ENCODE peak calls at places on chromosomes 12 and 14, in five cellular contexts. One of them, this sample, is unnamed.

GRCh38 chr12:12890815-12891645 is at the start of gene GPRC5A:
- DNase-seq in left ventricle myocardium inferior: peak; percentile 76
- DNase-seq in SK-N-SH: peak; percentile 68
- DNase-seq in lower lobe of right lung: peak; percentile 90
- DNase-seq in ovary: peak; percentile 96
- DNase-seq in this sample: peak; percentile 89

GRCh38 chr14:73393375-73393774 is 65.0 kb downstream of the NUMB start:
- DNase-seq in left ventricle myocardium inferior: no peak
- DNase-seq in lower lobe of right lung: no peak
- DNase-seq in SK-N-SH: no peak
- DNase-seq in ovary: no peak
- DNase-seq in this sample: no peak

GRCh38 chr12:53956251-53956887 is 1.7 kb downstream of the HOXC12 start:
- DNase-seq in SK-N-SH: no peak
- DNase-seq in ovary: no peak
- DNase-seq in lower lobe of right lung: no peak
- DNase-seq in left ventricle myocardium inferior: no peak
- DNase-seq in this sample: peak; percentile 45

GRCh38 chr12:82996168-82996812 is 309.6 kb downstream of the TMTC2 start:
- DNase-seq in lower lobe of right lung: no peak
- DNase-seq in SK-N-SH: no peak
- DNase-seq in left ventricle myocardium inferior: no peak
- DNase-seq in ovary: no peak
- DNase-seq in this sample: no peak

GRCh38 chr14:71551291-71551955 is 380.8 kb upstream of the RGS6 start:
- DNase-seq in ovary: no peak
- DNase-seq in left ventricle myocardium inferior: no peak
- DNase-seq in SK-N-SH: no peak
- DNase-seq in lower lobe of right lung: no peak
- DNase-seq in this sample: no peak

GRCh38 chr14:104792101-104792884 is 3.3 kb downstream of the AKT1 start:
- DNase-seq in left ventricle myocardium inferior: peak; percentile 76
- DNase-seq in lower lobe of right lung: peak; percentile 89
- DNase-seq in SK-N-SH: no peak
- DNase-seq in ovary: no peak
- DNase-seq in this sample: no peak

GRCh38 chr12:77220586-77220985 is 155.2 kb upstream of the E2F7 start:
- DNase-seq in left ventricle myocardium inferior: no peak
- DNase-seq in SK-N-SH: no peak
- DNase-seq in lower lobe of right lung: no peak
- DNase-seq in ovary: no peak
- DNase-seq in this sample: no peak

GRCh38 chr12:25496098-25496587 is 56.9 kb downstream of the LMNTD1 start:
- DNase-seq in left ventricle myocardium inferior: no peak
- DNase-seq in ovary: no peak
- DNase-seq in SK-N-SH: no peak
- DNase-seq in lower lobe of right lung: no peak
- DNase-seq in this sample: no peak

GRCh38 chr14:99274346-99275221 is 2.6 kb upstream of the BCL11B start:
- DNase-seq in left ventricle myocardium inferior: peak; percentile 23
- DNase-seq in ovary: peak; percentile 74
- DNase-seq in SK-N-SH: peak; percentile 65
- DNase-seq in lower lobe of right lung: no peak
- DNase-seq in this sample: peak; percentile 92

GRCh38 chr12:123270380-123271181 is 1.1 kb downstream of the CDK2AP1 start:
- DNase-seq in lower lobe of right lung: no peak
- DNase-seq in left ventricle myocardium inferior: peak; percentile 43
- DNase-seq in SK-N-SH: peak; percentile 57
- DNase-seq in ovary: peak; percentile 35
- DNase-seq in this sample: no peak

GRCh38 chr12:116277393-116278258 is at the start of gene MED13L:
- DNase-seq in SK-N-SH: peak; percentile 99
- DNase-seq in lower lobe of right lung: peak; percentile 91
- DNase-seq in ovary: peak; percentile 88
- DNase-seq in left ventricle myocardium inferior: peak; percentile 90
- DNase-seq in this sample: peak; percentile 80

GRCh38 chr12:49527361-49528130 is 11.3 kb upstream of the KCNH3 start:
- DNase-seq in lower lobe of right lung: no peak
- DNase-seq in left ventricle myocardium inferior: no peak
- DNase-seq in SK-N-SH: no peak
- DNase-seq in ovary: no peak
- DNase-seq in this sample: no peak

GRCh38 chr12:110073049-110073831 is 24.9 kb upstream of the C12orf76 start:
- DNase-seq in ovary: no peak
- DNase-seq in SK-N-SH: peak; percentile 60
- DNase-seq in left ventricle myocardium inferior: peak; percentile 21
- DNase-seq in lower lobe of right lung: peak; percentile 59
- DNase-seq in this sample: no peak

GRCh38 chr12:8562310-8562709 is 21.6 kb upstream of the CLEC4E start:
- DNase-seq in left ventricle myocardium inferior: no peak
- DNase-seq in ovary: no peak
- DNase-seq in SK-N-SH: no peak
- DNase-seq in lower lobe of right lung: no peak
- DNase-seq in this sample: no peak

GRCh38 chr12:10716277-10716676 is 6.8 kb downstream of the YBX3 start:
- DNase-seq in SK-N-SH: no peak
- DNase-seq in left ventricle myocardium inferior: no peak
- DNase-seq in ovary: no peak
- DNase-seq in lower lobe of right lung: no peak
- DNase-seq in this sample: no peak

GRCh38 chr12:10716704-10717315 is 6.3 kb downstream of the YBX3 start:
- DNase-seq in lower lobe of right lung: peak; percentile 60
- DNase-seq in left ventricle myocardium inferior: peak; percentile 78
- DNase-seq in ovary: peak; percentile 79
- DNase-seq in SK-N-SH: no peak
- DNase-seq in this sample: peak; percentile 87

GRCh38 chr12:10717410-10717809 is 5.7 kb downstream of the YBX3 start:
- DNase-seq in lower lobe of right lung: no peak
- DNase-seq in left ventricle myocardium inferior: no peak
- DNase-seq in ovary: no peak
- DNase-seq in SK-N-SH: no peak
- DNase-seq in this sample: no peak

GRCh38 chr12:10719482-10719881 is 3.6 kb downstream of the YBX3 start:
- DNase-seq in SK-N-SH: no peak
- DNase-seq in ovary: no peak
- DNase-seq in left ventricle myocardium inferior: peak; percentile 22
- DNase-seq in lower lobe of right lung: no peak
- DNase-seq in this sample: no peak

DNA sequence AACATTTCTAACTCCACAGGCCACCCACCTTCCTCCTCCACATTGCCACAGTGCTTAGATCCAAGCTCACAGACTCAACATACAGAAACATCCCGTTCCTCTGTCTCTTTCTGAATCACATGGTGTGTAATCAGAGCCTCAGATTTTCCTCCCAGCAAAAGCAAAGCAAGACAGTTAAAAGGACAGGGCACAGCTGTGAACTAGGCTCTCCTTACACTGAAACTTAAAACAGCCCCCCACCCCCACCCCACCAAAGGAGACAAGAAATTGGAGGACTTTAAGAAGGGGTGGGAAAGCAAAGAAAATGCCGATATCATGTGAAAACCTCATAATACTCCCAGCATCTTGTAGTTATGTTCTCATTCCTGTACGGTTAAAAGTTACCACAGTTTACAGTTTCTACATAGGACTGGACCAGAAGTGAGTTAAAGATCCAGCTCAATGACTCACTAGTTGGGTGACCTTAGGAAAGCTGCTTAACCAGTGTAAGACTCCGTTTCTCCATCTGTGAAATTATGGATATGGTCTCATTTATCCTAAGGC is 4.8 kb downstream of the YBX3 start:
- DNase-seq in lower lobe of right lung: no peak
- DNase-seq in ovary: no peak
- DNase-seq in SK-N-SH: no peak
- DNase-seq in left ventricle myocardium inferior: no peak
- DNase-seq in this sample: no peak
- H3K4me3 ChIP-seq in lower lobe of right lung: no peak overlapping the region
- H3K4me3 ChIP-seq in ovary: no peak overlapping the region
- H3K4me3 ChIP-seq in SK-N-SH: no peak overlapping the region
- H3K4me3 ChIP-seq in left ventricle myocardium inferior: peak overlapping the region; percentile 96
- H3K4me3 ChIP-seq in this sample: no peak overlapping the region

DNA sequence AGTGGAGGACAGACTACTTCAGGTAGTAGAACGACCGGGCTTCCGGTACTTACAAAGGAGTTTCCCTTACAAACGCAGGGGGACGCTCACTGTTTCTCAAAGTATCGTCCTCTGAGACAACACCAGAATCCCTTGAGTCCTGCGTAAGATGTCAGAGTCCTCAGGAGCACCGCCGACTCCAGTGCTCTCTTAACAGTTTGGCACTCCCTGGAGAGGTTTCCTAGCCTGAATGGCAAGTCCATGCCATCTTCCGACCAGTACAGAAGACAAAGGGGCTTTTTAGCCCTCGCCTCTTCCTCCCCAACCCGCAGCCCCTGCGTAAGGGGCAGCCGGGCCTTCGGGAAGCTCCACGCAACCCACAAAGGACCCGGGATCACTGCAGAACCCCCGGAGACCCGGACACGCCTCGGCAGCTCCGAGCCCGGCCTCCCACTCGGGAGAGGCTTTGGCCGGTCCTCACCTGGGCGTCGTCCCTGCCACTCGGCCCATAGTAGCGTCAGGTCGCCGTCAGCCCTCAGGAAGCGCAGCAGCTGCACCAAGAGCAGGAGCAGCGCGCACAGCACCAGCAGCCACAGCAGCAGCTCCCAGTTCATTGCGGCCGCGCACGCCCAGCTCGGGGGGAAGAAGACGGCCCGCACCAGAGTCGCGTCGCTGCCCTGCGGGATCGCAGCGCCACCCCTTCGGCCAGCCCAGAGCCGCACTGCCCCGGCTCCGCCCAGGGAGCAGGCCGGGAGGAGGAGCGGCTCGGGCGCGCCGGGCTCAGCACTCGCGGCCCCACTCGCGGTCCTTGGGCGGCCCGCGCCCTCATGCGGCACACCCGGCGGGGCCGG is at the start of gene DHRS7:
- DNase-seq in ovary: peak; percentile 75
- DNase-seq in SK-N-SH: peak; percentile 94
- DNase-seq in lower lobe of right lung: peak; percentile 92
- DNase-seq in left ventricle myocardium inferior: peak; percentile 90
- DNase-seq in this sample: peak; percentile 86
- H3K27ac ChIP-seq in ovary: peak within 1 kb of the TSS; percentile 80
- H3K27ac ChIP-seq in SK-N-SH: peak within 1 kb of the TSS; percentile 96
- H3K27ac ChIP-seq in lower lobe of right lung: peak within 1 kb of the TSS; percentile 96
- H3K27ac ChIP-seq in left ventricle myocardium inferior: peak within 1 kb of the TSS; percentile 95
- H3K27ac ChIP-seq in this sample: peak within 1 kb of the TSS; percentile 81

GRCh38 chr14:89444044-89444443 is 27.0 kb upstream of the FOXN3 start:
- DNase-seq in left ventricle myocardium inferior: no peak
- DNase-seq in ovary: no peak
- DNase-seq in SK-N-SH: no peak
- DNase-seq in lower lobe of right lung: no peak
- DNase-seq in this sample: no peak

GRCh38 chr14:89444536-89445125 is 27.6 kb upstream of the FOXN3 start:
- DNase-seq in SK-N-SH: no peak
- DNase-seq in lower lobe of right lung: no peak
- DNase-seq in ovary: no peak
- DNase-seq in left ventricle myocardium inferior: no peak
- DNase-seq in this sample: no peak

GRCh38 chr14:89451229-89451628 is 34.2 kb upstream of the FOXN3 start:
- DNase-seq in left ventricle myocardium inferior: no peak
- DNase-seq in ovary: no peak
- DNase-seq in SK-N-SH: no peak
- DNase-seq in lower lobe of right lung: no peak
- DNase-seq in this sample: no peak

GRCh38 chr14:89445252-89445973 is 28.4 kb upstream of the FOXN3 start:
- DNase-seq in SK-N-SH: no peak
- DNase-seq in left ventricle myocardium inferior: no peak
- DNase-seq in lower lobe of right lung: no peak
- DNase-seq in ovary: no peak
- DNase-seq in this sample: no peak

DNA sequence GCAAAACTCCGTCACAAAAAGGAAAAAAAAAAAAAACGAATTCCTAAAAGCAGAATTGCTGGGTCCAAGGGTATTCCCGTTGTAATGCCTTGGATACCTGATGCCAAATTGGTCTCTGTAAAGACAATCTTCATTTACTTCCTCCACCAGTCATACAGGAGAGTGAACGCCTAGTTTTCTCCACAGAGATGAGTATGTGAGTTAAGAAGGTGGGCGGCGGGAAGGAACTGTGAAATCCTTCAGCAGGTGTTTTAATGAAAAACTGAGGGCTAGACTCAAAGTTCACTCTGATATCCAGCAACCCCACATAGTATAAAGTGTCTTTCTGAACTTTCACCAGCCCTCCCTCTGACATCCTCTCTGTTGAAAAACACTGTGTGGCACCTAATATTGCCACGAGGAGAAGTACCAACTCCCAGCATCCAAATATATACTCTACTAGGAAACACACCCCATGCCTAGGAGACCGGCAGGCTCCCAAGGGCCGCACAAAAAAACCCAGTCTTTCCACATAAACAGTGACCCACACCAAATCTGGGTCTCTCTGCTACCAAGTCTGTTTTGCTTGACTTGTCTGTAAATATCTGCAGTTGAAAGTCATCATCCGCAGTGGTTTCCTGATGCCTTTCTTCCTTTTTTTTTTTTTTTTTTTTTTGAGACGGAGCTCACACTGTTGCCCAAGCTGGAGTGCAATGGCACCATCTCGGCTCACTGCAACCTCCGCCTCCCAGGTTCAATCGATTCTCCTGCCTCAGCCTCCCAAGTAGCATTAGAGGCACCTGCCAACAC is 30.3 kb upstream of the FOXN3 start:
- DNase-seq in left ventricle myocardium inferior: no peak
- DNase-seq in SK-N-SH: no peak
- DNase-seq in ovary: no peak
- DNase-seq in lower lobe of right lung: no peak
- DNase-seq in this sample: no peak
- TF ChIP-seq CTCF in left ventricle myocardium inferior: no peak
- TF ChIP-seq CTCF in SK-N-SH: no peak
- TF ChIP-seq CTCF in ovary: no peak
- TF ChIP-seq CTCF in lower lobe of right lung: no peak
- TF ChIP-seq CTCF in this sample: no peak

DNA sequence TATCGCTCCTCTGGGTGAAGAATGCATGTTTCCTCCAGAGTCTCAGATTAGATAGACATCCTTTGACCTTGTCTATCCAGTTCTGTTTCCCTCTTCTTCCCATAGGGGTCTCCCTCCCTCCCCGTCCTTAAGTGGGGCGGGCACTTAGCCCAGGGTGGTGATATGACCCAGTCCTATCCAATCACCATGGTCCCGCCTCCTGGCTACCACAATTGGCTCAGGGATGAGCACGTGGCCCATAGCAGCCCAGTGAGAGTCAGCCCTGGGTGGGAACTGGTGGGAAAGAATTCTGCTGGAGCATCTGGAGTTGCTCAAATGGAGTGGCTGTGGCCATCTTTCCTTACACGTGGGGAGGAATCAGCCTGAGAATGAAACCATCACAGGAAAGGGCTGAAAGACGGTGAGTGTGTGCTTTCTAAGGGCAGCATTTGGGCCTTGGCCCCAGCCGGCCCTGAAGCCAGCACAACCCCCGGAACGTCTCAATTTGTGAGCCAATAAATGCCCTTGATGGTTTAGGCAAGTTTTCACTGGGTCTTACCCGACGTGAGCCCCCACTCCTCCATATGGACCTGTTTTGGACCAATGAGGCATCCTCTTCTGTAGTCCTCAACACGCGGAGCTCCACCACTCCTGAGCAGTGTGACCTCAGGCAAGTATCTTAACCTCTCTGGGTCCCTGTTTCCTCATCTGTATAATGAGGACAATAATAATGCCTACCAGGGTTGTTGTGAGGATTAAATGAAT is 14.3 kb upstream of the MLXIP start:
- DNase-seq in ovary: peak; percentile 97
- DNase-seq in lower lobe of right lung: peak; percentile 84
- DNase-seq in SK-N-SH: peak; percentile 92
- DNase-seq in left ventricle myocardium inferior: peak; percentile 90
- DNase-seq in this sample: peak; percentile 89
- H3K4me3 ChIP-seq in ovary: peak overlapping the region; percentile 13
- H3K4me3 ChIP-seq in lower lobe of right lung: peak overlapping the region; percentile 26
- H3K4me3 ChIP-seq in SK-N-SH: peak overlapping the region; percentile 9
- H3K4me3 ChIP-seq in left ventricle myocardium inferior: peak overlapping the region; percentile 19
- H3K4me3 ChIP-seq in this sample: no peak overlapping the region

This sample was measured in RWPE2.